ENCODE peak calls at places on chromosomes 5 and 9, in four cellular contexts. Q is tibial artery, J is Peyer's patch, E is Calu3. W is an unnamed sample.

GRCh38 chr5:142874537-142874936 is 104.4 kb downstream of the ARHGAP26 start:
- DNase-seq in Q (peak; percentile 91), J (peak; percentile 94), E (peak; percentile 92), W (no peak)

GRCh38 chr5:66134407-66134843 is 9.7 kb upstream of the SREK1 start:
- DNase-seq in Q (no peak), J (no peak), E (peak; percentile 2), W (no peak)

GRCh38 chr9:87622098-87622497 is 103.8 kb upstream of the CTSL start:
- DNase-seq in Q (no peak), J (no peak), E (no peak), W (no peak)

GRCh38 chr5:87127426-87127825 is 140.3 kb upstream of the RASA1 start:
- DNase-seq in Q (no peak), J (no peak), E (no peak), W (peak; percentile 71)

GRCh38 chr9:128211551-128212281 is 8.5 kb downstream of the DNM1 start:
- DNase-seq in Q (no peak), J (peak; percentile 73), E (peak; percentile 32), W (no peak)

GRCh38 chr5:180523629-180524466 is 29.7 kb downstream of the CNOT6 start:
- DNase-seq in Q (no peak), J (no peak), E (no peak), W (no peak)

GRCh38 chr9:80928697-80929096 is 760.6 kb downstream of the TLE1 start:
- DNase-seq in Q (no peak), J (no peak), E (no peak), W (no peak)

GRCh38 chr5:142934335-142934734 is 164.2 kb downstream of the ARHGAP26 start:
- DNase-seq in Q (no peak), J (no peak), E (no peak), W (no peak)

GRCh38 chr9:34592895-34593601 is 3.5 kb upstream of the CNTFR start:
- DNase-seq in Q (peak; percentile 85), J (no peak), E (no peak), W (no peak)

GRCh38 chr5:56569576-56569975 is 245.8 kb upstream of the MAP3K1 start:
- DNase-seq in Q (no peak), J (no peak), E (no peak), W (peak; percentile 32)

GRCh38 chr5:42599106-42599505 is 157.5 kb upstream of the CCDC152 start:
- DNase-seq in Q (no peak), J (no peak), E (no peak), W (no peak)

GRCh38 chr9:71859939-71860338 is 51.1 kb downstream of the ABHD17B start:
- DNase-seq in Q (no peak), J (no peak), E (no peak), W (no peak)

GRCh38 chr9:131851414-131851813 is 111.5 kb upstream of the RAPGEF1 start:
- DNase-seq in Q (no peak), J (no peak), E (no peak), W (no peak)

GRCh38 chr9:129281506-129282145 is 103.6 kb upstream of the IER5L start:
- DNase-seq in Q (peak; percentile 13), J (peak; percentile 21), E (no peak), W (no peak)

GRCh38 chr9:16575142-16575877 is 295.2 kb downstream of the BNC2 start:
- DNase-seq in Q (no peak), J (no peak), E (no peak), W (no peak)

GRCh38 chr5:79297661-79298060 is 61.7 kb downstream of the JMY start:
- DNase-seq in Q (no peak), J (no peak), E (no peak), W (no peak)

GRCh38 chr9:131395027-131395744 is 1.3 kb downstream of the PRRC2B start:
- DNase-seq in Q (no peak), J (peak; percentile 65), E (no peak), W (peak; percentile 24)

GRCh38 chr9:99115947-99116543 is 11.1 kb downstream of the TGFBR1 start:
- DNase-seq in Q (no peak), J (no peak), E (no peak), W (no peak)

GRCh38 chr5:77073667-77074066 is 13.4 kb downstream of the ZBED3 start:
- DNase-seq in Q (no peak), J (no peak), E (no peak), W (peak; percentile 55)

GRCh38 chr9:136143215-136144001 is 24.7 kb upstream of the TMEM250 start:
- DNase-seq in Q (no peak), J (no peak), E (peak; percentile 45), W (no peak)

GRCh38 chr9:126501383-126502331 is 112.1 kb upstream of the LMX1B start:
- DNase-seq in Q (no peak), J (peak; percentile 44), E (no peak), W (no peak)

GRCh38 chr5:137938358-137939138 is 49.3 kb downstream of the PKD2L2 start:
- DNase-seq in Q (no peak), J (no peak), E (no peak), W (no peak)

GRCh38 chr5:59766394-59766793 is 127.1 kb downstream of the PDE4D start:
- DNase-seq in Q (peak; percentile 23), J (no peak), E (peak; percentile 32), W (no peak)

GRCh38 chr9:114285166-114285867 is 37.6 kb upstream of the ORM1 start:
- DNase-seq in Q (peak; percentile 15), J (peak; percentile 37), E (no peak), W (peak; percentile 92)

GRCh38 chr5:173327084-173327947 is 898 bp downstream of the STC2 start:
- DNase-seq in Q (no peak), J (no peak), E (peak; percentile 41), W (peak; percentile 22)

GRCh38 chr9:106874031-106874430 is 11.1 kb downstream of the ZNF462 start:
- DNase-seq in Q (no peak), J (no peak), E (no peak), W (no peak)
- TF ChIP-seq CTCF in Q (no peak), J (no peak), E (no peak), W (no peak)

GRCh38 chr5:176619569-176620332 is 9.8 kb upstream of the GPRIN1 start:
- DNase-seq in Q (no peak), J (no peak), E (no peak), W (no peak)
- TF ChIP-seq CTCF in Q (no peak), J (no peak), E (peak; percentile 11), W (no peak)

DNA sequence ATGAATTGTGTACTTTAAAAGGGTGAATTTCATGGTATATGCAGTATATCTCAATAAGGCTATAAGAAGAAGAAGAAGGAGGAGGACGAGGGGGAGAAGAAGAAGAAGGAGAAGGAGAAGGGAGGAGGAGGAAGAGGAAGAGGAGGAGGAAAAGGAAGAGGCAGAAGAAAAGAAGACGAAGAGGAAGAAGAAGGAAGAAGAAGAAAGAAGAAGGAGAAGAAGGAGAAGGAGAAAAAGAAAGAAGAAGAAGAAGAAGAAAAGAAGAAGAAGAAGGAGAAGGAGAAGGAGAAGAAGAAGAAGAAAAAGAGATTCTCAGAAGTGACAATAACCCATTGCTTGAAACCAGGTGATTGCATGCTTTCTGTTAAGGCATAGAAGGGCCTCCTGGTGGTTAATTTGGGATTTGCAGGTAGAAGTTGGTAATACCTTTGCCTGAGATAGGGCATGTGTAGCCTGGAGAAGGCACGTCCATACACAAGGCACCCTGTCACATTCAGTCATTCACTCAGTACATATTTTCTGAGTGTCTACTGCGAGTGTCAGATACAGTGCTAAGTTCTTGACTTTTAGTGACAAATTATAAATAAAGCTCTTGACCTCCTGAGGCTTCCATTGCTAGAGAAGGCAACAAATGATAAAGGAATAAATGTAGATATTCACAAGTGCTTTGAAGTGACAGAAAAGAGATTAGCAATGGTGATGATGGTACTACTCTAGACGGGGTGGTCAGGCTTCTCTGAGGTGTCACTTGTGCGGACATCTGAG is 231.3 kb downstream of the NPR3 start:
- DNase-seq in Q (no peak), J (no peak), E (peak; percentile 54), W (no peak)
- TF ChIP-seq CTCF in Q (no peak), J (no peak), E (peak; percentile 50), W (peak; percentile 73)

GRCh38 chr5:8839361-8840055 is 706.4 kb downstream of the SEMA5A start:
- DNase-seq in Q (no peak), J (no peak), E (no peak), W (no peak)
- TF ChIP-seq CTCF in Q (no peak), J (no peak), E (no peak), W (no peak)

GRCh38 chr9:122214507-122214906 is 14.2 kb downstream of the LHX6 start:
- DNase-seq in Q (no peak), J (no peak), E (no peak), W (no peak)
- TF ChIP-seq CTCF in Q (no peak), J (no peak), E (no peak), W (no peak)

GRCh38 chr9:3845549-3845948 is 319.7 kb upstream of the RFX3 start:
- DNase-seq in Q (no peak), J (no peak), E (no peak), W (no peak)

GRCh38 chr9:3850083-3850482 is 324.3 kb upstream of the RFX3 start:
- DNase-seq in Q (no peak), J (no peak), E (no peak), W (no peak)

GRCh38 chr9:3852545-3852944 is 326.7 kb upstream of the RFX3 start:
- DNase-seq in Q (peak; percentile 41), J (no peak), E (no peak), W (no peak)

GRCh38 chr9:3847377-3847776 is 321.6 kb upstream of the RFX3 start:
- DNase-seq in Q (no peak), J (no peak), E (no peak), W (no peak)

GRCh38 chr9:3848445-3849114 is 322.8 kb upstream of the RFX3 start:
- DNase-seq in Q (no peak), J (no peak), E (peak; percentile 46), W (no peak)
- TF ChIP-seq CTCF in Q (no peak), J (no peak), E (no peak), W (peak; percentile 39)